ENCODE peak calls at places on chromosomes 13 and 19, in six cellular contexts. One of them, this sample, is unnamed. For H3K4me1, the result is how much of the 10 kb centered on the place peaks cover.

GRCh38 chr19:27750697-27751391 is 1462.1 kb downstream of the UQCRFS1 start:
- DNase-seq in Peyer's patch: no peak
- DNase-seq in breast epithelium: no peak
- DNase-seq in CD8-positive, alpha-beta T cell: no peak
- DNase-seq in body of pancreas: no peak
- DNase-seq in heart right ventricle: no peak
- DNase-seq in this sample: no peak

GRCh38 chr19:13938361-13939027 is at the start of gene PODNL1:
- DNase-seq in CD8-positive, alpha-beta T cell: no peak
- DNase-seq in body of pancreas: no peak
- DNase-seq in breast epithelium: peak
- DNase-seq in Peyer's patch: no peak
- DNase-seq in heart right ventricle: no peak
- DNase-seq in this sample: peak

GRCh38 chr19:45558399-45558878 is 26.2 kb downstream of the OPA3 start:
- DNase-seq in body of pancreas: peak
- DNase-seq in heart right ventricle: no peak
- DNase-seq in CD8-positive, alpha-beta T cell: peak
- DNase-seq in Peyer's patch: peak
- DNase-seq in breast epithelium: no peak
- DNase-seq in this sample: peak

GRCh38 chr13:111384441-111385181 is 64.2 kb downstream of the TEX29 start:
- DNase-seq in CD8-positive, alpha-beta T cell: peak
- DNase-seq in body of pancreas: no peak
- DNase-seq in breast epithelium: no peak
- DNase-seq in heart right ventricle: no peak
- DNase-seq in Peyer's patch: no peak
- DNase-seq in this sample: no peak

GRCh38 chr13:75365724-75366173 is 116.2 kb downstream of the TBC1D4 start:
- DNase-seq in CD8-positive, alpha-beta T cell: no peak
- DNase-seq in breast epithelium: no peak
- DNase-seq in Peyer's patch: no peak
- DNase-seq in heart right ventricle: no peak
- DNase-seq in body of pancreas: no peak
- DNase-seq in this sample: peak

GRCh38 chr13:105598551-105598950 is 936.9 kb downstream of the EFNB2 start:
- DNase-seq in CD8-positive, alpha-beta T cell: no peak
- DNase-seq in heart right ventricle: no peak
- DNase-seq in breast epithelium: no peak
- DNase-seq in Peyer's patch: no peak
- DNase-seq in body of pancreas: no peak
- DNase-seq in this sample: no peak

GRCh38 chr19:37309834-37310575 is 60.9 kb upstream of the ZNF527 start:
- DNase-seq in body of pancreas: no peak
- DNase-seq in breast epithelium: no peak
- DNase-seq in CD8-positive, alpha-beta T cell: no peak
- DNase-seq in heart right ventricle: no peak
- DNase-seq in Peyer's patch: no peak
- DNase-seq in this sample: peak

GRCh38 chr13:97114696-97115095 is 107.4 kb upstream of the MBNL2 start:
- DNase-seq in body of pancreas: no peak
- DNase-seq in CD8-positive, alpha-beta T cell: no peak
- DNase-seq in heart right ventricle: no peak
- DNase-seq in breast epithelium: no peak
- DNase-seq in Peyer's patch: no peak
- DNase-seq in this sample: no peak

GRCh38 chr19:30445385-30445784 is 73.2 kb downstream of the ZNF536 start:
- DNase-seq in breast epithelium: no peak
- DNase-seq in Peyer's patch: no peak
- DNase-seq in body of pancreas: no peak
- DNase-seq in CD8-positive, alpha-beta T cell: no peak
- DNase-seq in heart right ventricle: no peak
- DNase-seq in this sample: no peak

GRCh38 chr13:107244241-107244640 is 676.3 kb upstream of the ARGLU1 start:
- DNase-seq in heart right ventricle: no peak
- DNase-seq in body of pancreas: no peak
- DNase-seq in Peyer's patch: no peak
- DNase-seq in breast epithelium: no peak
- DNase-seq in CD8-positive, alpha-beta T cell: no peak
- DNase-seq in this sample: no peak

GRCh38 chr13:32838985-32839384 is 177.2 kb upstream of the KL start:
- DNase-seq in breast epithelium: peak
- DNase-seq in body of pancreas: peak
- DNase-seq in CD8-positive, alpha-beta T cell: no peak
- DNase-seq in Peyer's patch: no peak
- DNase-seq in heart right ventricle: no peak
- DNase-seq in this sample: peak

GRCh38 chr19:41350735-41351338 is 2.9 kb downstream of the TGFB1 start:
- DNase-seq in Peyer's patch: no peak
- DNase-seq in CD8-positive, alpha-beta T cell: no peak
- DNase-seq in breast epithelium: no peak
- DNase-seq in heart right ventricle: no peak
- DNase-seq in body of pancreas: no peak
- DNase-seq in this sample: no peak

GRCh38 chr19:18357442-18358264 is 17.3 kb downstream of the PGPEP1 start:
- DNase-seq in Peyer's patch: no peak
- DNase-seq in heart right ventricle: no peak
- DNase-seq in body of pancreas: peak
- DNase-seq in breast epithelium: no peak
- DNase-seq in CD8-positive, alpha-beta T cell: no peak
- DNase-seq in this sample: no peak

GRCh38 chr19:41351339-41352245 is 2.1 kb downstream of the TGFB1 start:
- DNase-seq in breast epithelium: no peak
- DNase-seq in heart right ventricle: peak
- DNase-seq in CD8-positive, alpha-beta T cell: peak
- DNase-seq in body of pancreas: peak
- DNase-seq in Peyer's patch: peak
- DNase-seq in this sample: peak

GRCh38 chr13:113562866-113563265 is 21.7 kb upstream of the TFDP1 start:
- DNase-seq in body of pancreas: no peak
- DNase-seq in CD8-positive, alpha-beta T cell: no peak
- DNase-seq in Peyer's patch: no peak
- DNase-seq in heart right ventricle: no peak
- DNase-seq in breast epithelium: peak
- DNase-seq in this sample: no peak

GRCh38 chr19:18596752-18597157 is 8.2 kb downstream of the REX1BD start:
- DNase-seq in breast epithelium: no peak
- DNase-seq in Peyer's patch: no peak
- DNase-seq in heart right ventricle: peak
- DNase-seq in CD8-positive, alpha-beta T cell: no peak
- DNase-seq in body of pancreas: peak
- DNase-seq in this sample: peak

GRCh38 chr13:75693227-75693626 is 57.1 kb downstream of the LMO7 start:
- DNase-seq in CD8-positive, alpha-beta T cell: no peak
- DNase-seq in heart right ventricle: no peak
- DNase-seq in breast epithelium: no peak
- DNase-seq in body of pancreas: no peak
- DNase-seq in Peyer's patch: no peak
- DNase-seq in this sample: no peak

GRCh38 chr13:109496216-109496615 is 290.2 kb downstream of the IRS2 start:
- DNase-seq in heart right ventricle: no peak
- DNase-seq in breast epithelium: no peak
- DNase-seq in body of pancreas: no peak
- DNase-seq in CD8-positive, alpha-beta T cell: no peak
- DNase-seq in Peyer's patch: no peak
- DNase-seq in this sample: no peak

GRCh38 chr13:109494955-109495354 is 291.4 kb downstream of the IRS2 start:
- DNase-seq in CD8-positive, alpha-beta T cell: no peak
- DNase-seq in Peyer's patch: no peak
- DNase-seq in body of pancreas: no peak
- DNase-seq in heart right ventricle: no peak
- DNase-seq in breast epithelium: no peak
- DNase-seq in this sample: peak

GRCh38 chr13:109497917-109498316 is 288.5 kb downstream of the IRS2 start:
- DNase-seq in CD8-positive, alpha-beta T cell: no peak
- DNase-seq in heart right ventricle: no peak
- DNase-seq in body of pancreas: no peak
- DNase-seq in breast epithelium: no peak
- DNase-seq in Peyer's patch: no peak
- DNase-seq in this sample: no peak

DNA sequence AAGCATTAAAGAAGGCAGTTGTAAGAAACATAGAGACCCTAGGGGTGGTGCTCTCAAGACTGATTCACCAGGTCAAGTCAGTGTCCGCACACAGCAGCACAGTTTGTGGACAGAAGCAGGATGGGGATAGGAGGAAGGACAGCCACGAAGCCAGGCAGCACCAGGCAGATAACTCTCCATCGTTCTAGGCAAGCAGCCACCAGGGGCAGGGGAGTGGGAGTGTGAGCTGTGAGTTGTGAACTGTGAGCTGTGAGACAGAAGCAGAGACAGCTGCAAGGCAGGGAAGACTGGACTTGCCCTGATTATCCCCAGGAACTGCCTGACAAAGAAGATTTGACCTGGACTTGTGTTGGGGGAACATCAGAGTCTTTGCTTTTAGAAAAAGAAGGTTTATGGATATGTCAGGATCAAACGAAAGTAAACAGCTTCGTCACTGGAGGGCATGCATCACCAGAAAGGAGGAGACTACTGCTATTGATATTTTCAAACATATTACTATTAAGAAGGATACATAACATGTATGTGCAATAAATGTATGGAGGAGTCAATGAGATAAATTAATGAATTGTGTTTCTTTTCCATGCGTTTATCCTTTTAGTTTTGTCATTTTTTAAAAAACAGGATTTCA is 286.1 kb downstream of the IRS2 start:
- DNase-seq in CD8-positive, alpha-beta T cell: no peak
- DNase-seq in body of pancreas: no peak
- DNase-seq in Peyer's patch: no peak
- DNase-seq in heart right ventricle: no peak
- DNase-seq in breast epithelium: no peak
- DNase-seq in this sample: peak
- TF ChIP-seq CTCF in CD8-positive, alpha-beta T cell: no peak
- TF ChIP-seq CTCF in body of pancreas: no peak
- TF ChIP-seq CTCF in Peyer's patch: no peak
- TF ChIP-seq CTCF in heart right ventricle: no peak
- TF ChIP-seq CTCF in breast epithelium: no peak
- TF ChIP-seq CTCF in this sample: no peak

GRCh38 chr13:47901451-47901850 is 99.6 kb downstream of the SUCLA2 start:
- DNase-seq in heart right ventricle: no peak
- DNase-seq in CD8-positive, alpha-beta T cell: no peak
- DNase-seq in breast epithelium: no peak
- DNase-seq in body of pancreas: no peak
- DNase-seq in Peyer's patch: no peak
- DNase-seq in this sample: peak
- H3K27ac ChIP-seq in heart right ventricle: no peak
- H3K27ac ChIP-seq in CD8-positive, alpha-beta T cell: no peak
- H3K27ac ChIP-seq in breast epithelium: no peak
- H3K27ac ChIP-seq in body of pancreas: no peak
- H3K27ac ChIP-seq in Peyer's patch: no peak
- H3K27ac ChIP-seq in this sample: no peak

GRCh38 chr13:99639126-99639525 is 137.9 kb downstream of the TM9SF2 start:
- DNase-seq in CD8-positive, alpha-beta T cell: no peak
- DNase-seq in breast epithelium: peak
- DNase-seq in body of pancreas: no peak
- DNase-seq in heart right ventricle: no peak
- DNase-seq in Peyer's patch: no peak
- DNase-seq in this sample: no peak

GRCh38 chr13:99642841-99643240 is 141.6 kb downstream of the TM9SF2 start:
- DNase-seq in Peyer's patch: no peak
- DNase-seq in body of pancreas: no peak
- DNase-seq in breast epithelium: no peak
- DNase-seq in heart right ventricle: no peak
- DNase-seq in CD8-positive, alpha-beta T cell: no peak
- DNase-seq in this sample: no peak

GRCh38 chr13:99642006-99642405 is 140.7 kb downstream of the TM9SF2 start:
- DNase-seq in heart right ventricle: no peak
- DNase-seq in body of pancreas: no peak
- DNase-seq in Peyer's patch: no peak
- DNase-seq in breast epithelium: no peak
- DNase-seq in CD8-positive, alpha-beta T cell: no peak
- DNase-seq in this sample: no peak

GRCh38 chr13:99636728-99637353 is 135.6 kb downstream of the TM9SF2 start:
- DNase-seq in body of pancreas: no peak
- DNase-seq in CD8-positive, alpha-beta T cell: no peak
- DNase-seq in Peyer's patch: no peak
- DNase-seq in breast epithelium: no peak
- DNase-seq in heart right ventricle: no peak
- DNase-seq in this sample: no peak

DNA sequence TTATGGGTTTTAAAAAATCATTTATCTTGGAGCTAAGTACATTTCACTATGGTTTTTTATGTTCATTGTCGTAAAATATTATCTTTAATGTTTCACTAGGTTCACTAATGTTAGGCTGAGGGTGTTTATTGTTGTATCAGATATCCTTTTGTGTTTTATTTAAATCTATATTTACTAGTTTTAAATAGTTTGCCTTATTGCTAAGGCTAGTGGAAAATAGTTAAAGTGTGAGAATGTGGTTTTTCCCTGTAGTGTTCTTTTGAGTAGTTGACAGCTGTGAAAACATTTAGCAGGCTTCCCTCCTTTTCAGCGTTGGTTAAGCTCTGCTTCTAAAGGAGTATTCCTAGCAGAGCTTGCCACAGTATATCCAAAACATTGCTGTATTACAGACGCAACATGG is 139.0 kb downstream of the TM9SF2 start:
- DNase-seq in CD8-positive, alpha-beta T cell: no peak
- DNase-seq in Peyer's patch: no peak
- DNase-seq in body of pancreas: no peak
- DNase-seq in breast epithelium: no peak
- DNase-seq in heart right ventricle: no peak
- DNase-seq in this sample: no peak
- H3K4me1 ChIP-seq in CD8-positive, alpha-beta T cell: under half
- H3K4me1 ChIP-seq in Peyer's patch: under half
- H3K4me1 ChIP-seq in body of pancreas: under half
- H3K4me1 ChIP-seq in breast epithelium: under half
- H3K4me1 ChIP-seq in heart right ventricle: under half
- H3K4me1 ChIP-seq in this sample: under half

DNA sequence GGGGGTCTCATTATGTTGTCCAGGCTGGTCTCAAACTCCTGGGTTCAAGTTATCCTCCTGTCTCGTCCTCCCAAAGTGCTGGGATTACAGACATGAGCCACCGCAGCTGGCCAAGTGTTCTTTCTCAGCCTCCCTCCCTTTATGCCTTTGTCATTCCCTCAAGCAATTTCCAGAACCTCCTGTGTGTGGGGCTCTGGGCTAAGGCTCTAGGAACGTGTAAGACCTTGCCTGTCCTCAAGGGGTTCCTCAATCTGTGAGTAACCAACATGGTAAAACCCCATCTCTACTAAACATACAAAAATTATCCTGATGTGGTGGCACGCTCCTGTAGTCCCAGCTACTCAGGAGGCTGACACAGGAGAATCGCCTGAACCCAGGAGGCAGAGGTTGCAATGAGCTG is 15.5 kb upstream of the SPACA4 start:
- DNase-seq in body of pancreas: no peak
- DNase-seq in heart right ventricle: no peak
- DNase-seq in Peyer's patch: no peak
- DNase-seq in CD8-positive, alpha-beta T cell: no peak
- DNase-seq in breast epithelium: no peak
- DNase-seq in this sample: peak
- TF ChIP-seq CTCF in body of pancreas: no peak
- TF ChIP-seq CTCF in heart right ventricle: no peak
- TF ChIP-seq CTCF in Peyer's patch: no peak
- TF ChIP-seq CTCF in CD8-positive, alpha-beta T cell: no peak
- TF ChIP-seq CTCF in breast epithelium: no peak
- TF ChIP-seq CTCF in this sample: peak

This sample was measured in cardiac muscle cell.